ENCODE peak calls at places on chromosomes 7 and 10, in nine cellular contexts. R is mesenchymal stem cell, Y is mammary epithelial cell, E is neuronal stem cell, D is colonic mucosa, M is HCT116, L is NT2/D1, F is GM23248, O is trophoblast cell. X is an unnamed sample.

GRCh38 chr7:128311-129080 is 63.9 kb upstream of the FAM20C start:
- DNase-seq in F (no peak), L (no peak), Y (no peak), R (no peak), E (no peak), M (no peak), O (no peak), D (no peak), X (no peak)

GRCh38 chr10:45308707-45309106 is 6.7 kb downstream of the OR13A1 start:
- DNase-seq in M (peak), E (no peak), L (no peak), D (no peak), Y (peak), O (no peak), F (no peak), R (no peak), X (no peak)

GRCh38 chr7:125316451-125316850 is 386.8 kb upstream of the POT1 start:
- DNase-seq in F (no peak), Y (peak), M (peak), E (peak), O (peak), D (no peak), R (peak), L (peak), X (peak)

GRCh38 chr7:64872351-64872750 is 30.7 kb upstream of the ZNF273 start:
- DNase-seq in F (no peak), Y (no peak), D (peak), L (no peak), O (no peak), R (no peak), M (no peak), E (no peak), X (no peak)

GRCh38 chr7:117273325-117274292 is 49.2 kb downstream of the WNT2 start:
- DNase-seq in E (no peak), M (no peak), F (no peak), R (no peak), Y (peak), O (peak), L (no peak), D (no peak), X (peak)

GRCh38 chr10:97574374-97575100 is 2.0 kb downstream of the ANKRD2 start:
- DNase-seq in Y (peak), R (peak), O (peak), F (peak), D (peak), M (peak), L (peak), E (no peak), X (no peak)

GRCh38 chr10:69802424-69803161 is 887 bp downstream of the COL13A1 start:
- DNase-seq in Y (peak), R (peak), F (peak), D (peak), M (no peak), O (peak), L (no peak), E (peak), X (peak)

GRCh38 chr7:26944486-26944885 is 80.1 kb upstream of the SKAP2 start:
- DNase-seq in O (no peak), D (no peak), L (no peak), E (no peak), Y (no peak), F (no peak), M (no peak), R (no peak), X (no peak)

GRCh38 chr10:132613566-132614348 is 76.2 kb downstream of the INPP5A start:
- DNase-seq in Y (no peak), E (no peak), R (no peak), L (no peak), M (no peak), D (no peak), O (no peak), F (no peak), X (no peak)

GRCh38 chr10:36096571-36096970 is 454.5 kb upstream of the FZD8 start:
- DNase-seq in O (no peak), R (peak), L (no peak), E (no peak), F (peak), D (no peak), M (no peak), Y (peak), X (no peak)

GRCh38 chr7:120274482-120274881 is 1.5 kb downstream of the KCND2 start:
- DNase-seq in O (no peak), M (no peak), D (no peak), L (no peak), R (no peak), F (no peak), Y (no peak), E (no peak), X (peak)

GRCh38 chr7:91843831-91844230 is 36.7 kb downstream of the MTERF1 start:
- DNase-seq in R (no peak), Y (no peak), L (no peak), F (no peak), D (no peak), O (no peak), M (no peak), E (no peak), X (no peak)

GRCh38 chr7:28037220-28038010 is 143.2 kb downstream of the JAZF1 start:
- DNase-seq in M (peak), O (peak), D (no peak), F (peak), R (peak), E (no peak), Y (peak), L (no peak), X (no peak)

GRCh38 chr7:132311747-132312146 is 264.5 kb downstream of the PLXNA4 start:
- DNase-seq in R (no peak), E (no peak), O (no peak), Y (no peak), L (no peak), D (no peak), M (no peak), F (no peak), X (peak)

GRCh38 chr10:96368971-96369370 is 10.2 kb upstream of the OPALIN start:
- DNase-seq in D (no peak), R (no peak), O (no peak), E (no peak), M (no peak), L (no peak), F (no peak), Y (no peak), X (no peak)

GRCh38 chr10:85544956-85545355 is 821.6 kb downstream of the GRID1 start:
- DNase-seq in O (peak), M (no peak), D (no peak), R (peak), F (no peak), Y (no peak), E (no peak), L (no peak), X (no peak)

GRCh38 chr10:75074711-75075445 is 36.6 kb upstream of the SAMD8 start:
- DNase-seq in O (no peak), R (no peak), L (no peak), E (no peak), Y (no peak), M (no peak), F (no peak), D (no peak), X (no peak)

GRCh38 chr7:38232475-38233366 is 40.7 kb downstream of the TARP start:
- DNase-seq in O (no peak), M (no peak), D (peak), R (peak), Y (no peak), L (no peak), E (no peak), F (no peak), X (no peak)

GRCh38 chr7:135409845-135410545 is 99.9 kb downstream of the CNOT4 start:
- DNase-seq in E (no peak), R (no peak), D (no peak), F (no peak), M (no peak), Y (no peak), L (no peak), O (no peak), X (no peak)

GRCh38 chr7:4020086-4020485 is 662.0 kb upstream of the FOXK1 start:
- DNase-seq in D (no peak), L (no peak), M (no peak), R (no peak), Y (no peak), F (no peak), E (no peak), O (no peak), X (no peak)

GRCh38 chr10:78831457-78831856 is 237.3 kb upstream of the ZMIZ1 start:
- DNase-seq in D (no peak), O (no peak), M (no peak), R (no peak), F (no peak), L (no peak), Y (no peak), E (no peak), X (no peak)

GRCh38 chr7:15950299-15950698 is 263.8 kb upstream of the MEOX2 start:
- DNase-seq in O (no peak), L (no peak), R (no peak), D (no peak), E (no peak), M (no peak), Y (no peak), F (no peak), X (no peak)

GRCh38 chr7:80294321-80294720 is 159.7 kb downstream of the GNAI1 start:
- DNase-seq in L (no peak), F (peak), D (no peak), Y (peak), E (no peak), R (peak), O (no peak), M (no peak), X (no peak)

GRCh38 chr7:145511014-145511413 is 605.6 kb upstream of the CNTNAP2 start:
- DNase-seq in L (no peak), D (no peak), Y (no peak), R (no peak), F (no peak), M (no peak), E (no peak), O (no peak), X (no peak)

GRCh38 chr7:2641406-2642393 is 9.9 kb downstream of the TTYH3 start:
- DNase-seq in E (peak), R (peak), L (peak), M (no peak), D (peak), F (peak), Y (peak), O (peak), X (peak)

GRCh38 chr7:136163333-136163732 is 186.2 kb upstream of the MTPN start:
- DNase-seq in Y (no peak), M (no peak), F (no peak), D (no peak), E (no peak), R (peak), L (no peak), O (no peak), X (no peak)

GRCh38 chr10:89309646-89310045 is 7.8 kb downstream of the IFIT2 start:
- DNase-seq in O (no peak), L (no peak), D (no peak), R (no peak), E (no peak), M (no peak), Y (no peak), F (no peak), X (no peak)

GRCh38 chr7:120600607-120601006 is 257.3 kb downstream of the TSPAN12 start:
- DNase-seq in L (no peak), D (no peak), O (no peak), F (no peak), M (no peak), E (no peak), R (no peak), Y (no peak), X (no peak)

GRCh38 chr7:44085549-44085948 is 3.2 kb upstream of the POLM start:
- DNase-seq in L (no peak), F (no peak), R (no peak), O (no peak), M (no peak), E (no peak), D (no peak), Y (no peak), X (no peak)

GRCh38 chr7:89780291-89780690 is 374.0 kb upstream of the STEAP1 start:
- DNase-seq in Y (no peak), L (no peak), R (no peak), D (no peak), O (no peak), F (no peak), M (no peak), E (no peak), X (peak)

GRCh38 chr7:75652788-75653187 is 86.0 kb downstream of the HIP1 start:
- DNase-seq in M (no peak), D (no peak), R (no peak), L (no peak), E (no peak), O (no peak), F (no peak), Y (no peak), X (no peak)

GRCh38 chr7:52302765-52303520 is 732.5 kb upstream of the POM121L12 start:
- DNase-seq in F (no peak), L (no peak), Y (no peak), M (no peak), R (no peak), E (no peak), D (no peak), O (no peak), X (no peak)
- H3K9ac ChIP-seq in F (no peak), L (no peak), Y (no peak), M (no peak), R (no peak), E (no peak), D (no peak), O (no peak), X (no peak)

DNA sequence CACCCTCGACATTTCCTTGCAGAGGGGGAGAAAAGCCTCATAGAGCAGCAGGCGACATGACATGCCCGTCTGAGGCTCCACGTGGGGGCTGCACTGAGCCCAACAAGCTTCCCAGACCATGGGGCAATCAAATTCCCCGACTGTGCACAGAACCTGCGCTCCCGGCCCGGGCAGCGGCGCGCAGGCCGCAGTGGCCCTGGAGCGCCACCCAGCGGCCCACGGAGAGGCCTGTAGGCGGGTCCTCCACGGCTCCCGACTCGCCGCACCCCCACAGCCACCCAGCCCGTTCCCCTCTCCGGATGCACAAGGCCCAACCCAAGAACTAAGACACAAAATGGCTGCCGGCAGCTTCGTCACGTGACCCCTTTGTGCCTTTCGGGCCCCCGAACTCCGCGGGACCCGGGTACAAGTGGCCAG is 816 bp downstream of the EPC1 start:
- DNase-seq in E (peak), O (peak), D (peak), F (peak), L (peak), R (peak), M (peak), Y (peak), X (peak)
- H3K9ac ChIP-seq in E (peak), O (peak), D (peak), F (peak), L (peak), R (peak), M (peak), Y (peak), X (peak)

GRCh38 chr10:104643023-104643663 is 2.1 kb downstream of the SORCS3 start:
- DNase-seq in E (no peak), F (no peak), L (no peak), D (no peak), R (no peak), Y (no peak), O (no peak), M (no peak), X (no peak)
- H3K9ac ChIP-seq in E (no peak), F (no peak), L (no peak), D (no peak), R (no peak), Y (no peak), O (no peak), M (no peak), X (no peak)

DNA sequence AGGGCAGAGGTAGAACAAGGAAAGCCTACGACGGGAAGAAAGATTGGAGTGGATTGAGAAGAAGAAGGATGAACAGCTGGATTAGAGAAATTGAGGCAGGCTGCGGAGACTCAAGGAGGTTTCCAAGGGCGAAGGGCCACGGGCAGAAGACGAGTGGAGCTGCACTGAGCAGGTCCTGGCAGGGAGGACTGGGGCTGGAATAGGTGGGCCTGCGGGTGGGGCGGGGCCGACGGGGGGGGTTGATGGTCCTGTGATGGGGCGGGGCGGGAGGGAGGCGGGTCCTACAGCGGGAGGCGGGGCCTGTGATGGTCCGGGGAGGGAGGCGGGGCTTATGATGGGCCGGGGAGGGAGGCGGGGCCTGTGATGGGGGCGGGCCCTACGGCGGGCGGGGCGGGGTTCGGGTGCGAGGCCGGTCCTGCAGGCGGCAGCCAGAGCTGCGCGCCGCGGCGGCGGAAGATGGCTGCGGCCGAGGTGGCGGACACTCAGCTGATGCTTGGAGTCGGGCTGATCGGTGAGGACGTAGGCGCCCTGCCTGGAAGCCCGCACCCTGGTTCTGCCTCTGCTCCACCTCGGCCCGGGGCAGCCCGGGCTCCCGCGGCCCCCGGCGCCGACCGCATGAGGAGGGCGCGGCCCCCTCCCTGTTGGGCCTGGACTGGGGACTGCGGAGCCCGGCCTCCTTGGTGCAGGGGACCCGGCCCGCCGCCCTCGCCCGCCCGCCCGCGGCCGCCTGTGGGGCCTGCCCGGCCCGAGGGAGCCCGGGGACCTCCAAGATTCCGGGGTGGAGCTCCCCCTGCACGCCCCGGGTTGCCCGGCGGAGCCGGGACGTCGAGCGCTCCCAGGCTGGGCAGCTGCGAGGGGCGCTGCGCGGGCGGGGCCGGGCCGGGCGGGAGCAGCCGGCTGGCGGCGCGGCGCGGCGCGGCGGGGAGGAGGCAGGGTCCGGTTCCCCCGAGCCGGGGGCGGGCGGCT is at the start of gene DENND10:
- DNase-seq in R (peak), L (peak), Y (peak), E (peak), O (peak), D (peak), F (peak), M (peak), X (peak)
- H3K9ac ChIP-seq in R (peak), L (peak), Y (peak), E (peak), O (peak), D (peak), F (peak), M (peak), X (peak)